ENCODE peak calls at places on chromosomes 7 and 10, in five cellular contexts. D, P, Z, F and R are unnamed samples.

GRCh38 chr10:11724938-11725776 is 17.0 kb upstream of the ECHDC3 start:
- DNase-seq in D (peak), P (no peak), Z (no peak), F (peak), R (peak)

GRCh38 chr10:74901867-74902439 is 75.6 kb downstream of the KAT6B start:
- DNase-seq in D (no peak), P (no peak), Z (no peak), F (no peak), R (no peak)

GRCh38 chr10:97117372-97117771 is 68.4 kb downstream of the SLIT1 start:
- DNase-seq in D (no peak), P (no peak), Z (no peak), F (no peak), R (no peak)

GRCh38 chr7:81285142-81285871 is 366.5 kb upstream of the SEMA3C start:
- DNase-seq in D (peak), P (no peak), Z (no peak), F (no peak), R (no peak)

GRCh38 chr7:26426096-26426495 is 134.4 kb downstream of the SNX10 start:
- DNase-seq in D (no peak), P (no peak), Z (no peak), F (no peak), R (no peak)

GRCh38 chr7:44109991-44110390 is 5.8 kb downstream of the AEBP1 start:
- DNase-seq in D (no peak), P (no peak), Z (no peak), F (no peak), R (no peak)

GRCh38 chr7:140003913-140004382 is 58.8 kb downstream of the PARP12 start:
- DNase-seq in D (peak), P (peak), Z (peak), F (peak), R (peak)

GRCh38 chr7:50068850-50069551 is 24.0 kb downstream of the ZPBP start:
- DNase-seq in D (peak), P (peak), Z (no peak), F (peak), R (no peak)

GRCh38 chr7:5681979-5682546 is 99.4 kb downstream of the RNF216 start:
- DNase-seq in D (no peak), P (no peak), Z (no peak), F (no peak), R (no peak)

GRCh38 chr10:5565671-5566581 is 41.2 kb downstream of the CALML3 start:
- DNase-seq in D (peak), P (no peak), Z (no peak), F (peak), R (no peak)

GRCh38 chr10:101216207-101216607 is 13.1 kb downstream of the LBX1 start:
- DNase-seq in D (no peak), P (no peak), Z (no peak), F (no peak), R (no peak)

GRCh38 chr7:111357691-111358090 is 204.6 kb downstream of the IMMP2L start:
- DNase-seq in D (peak), P (no peak), Z (no peak), F (peak), R (no peak)

GRCh38 chr10:114260366-114260765 is 21.3 kb downstream of the VWA2 start:
- DNase-seq in D (no peak), P (no peak), Z (no peak), F (no peak), R (no peak)

GRCh38 chr10:5343561-5343960 is 21.2 kb upstream of the UCN3 start:
- DNase-seq in D (peak), P (no peak), Z (no peak), F (no peak), R (no peak)

GRCh38 chr10:118983263-118983662 is 46.3 kb upstream of the NANOS1 start:
- DNase-seq in D (no peak), P (peak), Z (no peak), F (no peak), R (no peak)

GRCh38 chr10:4825868-4826787 is at the start of gene AKR1E2:
- DNase-seq in D (peak), P (peak), Z (peak), F (peak), R (peak)

GRCh38 chr7:18457832-18458231 is 37.7 kb upstream of the HDAC9 start:
- DNase-seq in D (no peak), P (no peak), Z (no peak), F (no peak), R (no peak)

GRCh38 chr7:19567011-19567410 is 141.8 kb downstream of the POLR1F start:
- DNase-seq in D (no peak), P (no peak), Z (no peak), F (no peak), R (no peak)

GRCh38 chr7:19560111-19560883 is 148.5 kb downstream of the POLR1F start:
- DNase-seq in D (peak), P (no peak), Z (no peak), F (no peak), R (no peak)

GRCh38 chr7:19561121-19561805 is 147.6 kb downstream of the POLR1F start:
- DNase-seq in D (peak), P (no peak), Z (no peak), F (no peak), R (no peak)

GRCh38 chr7:19565602-19566001 is 143.2 kb downstream of the POLR1F start:
- DNase-seq in D (no peak), P (no peak), Z (no peak), F (no peak), R (no peak)
- H2BK12ac ChIP-seq in D (no peak), P (no peak), Z (no peak), F (no peak), R (no peak)

GRCh38 chr10:56269181-56269580 is 91.9 kb downstream of the ZWINT start:
- DNase-seq in D (peak), P (no peak), Z (no peak), F (no peak), R (no peak)

GRCh38 chr10:56266120-56266519 is 94.9 kb downstream of the ZWINT start:
- DNase-seq in D (no peak), P (no peak), Z (no peak), F (no peak), R (no peak)
- H2BK12ac ChIP-seq in D (no peak), P (no peak), Z (no peak), F (no peak), R (no peak)

GRCh38 chr7:79770970-79771369 is 317.5 kb upstream of the MAGI2 start:
- DNase-seq in D (no peak), P (no peak), Z (no peak), F (no peak), R (no peak)
- H2BK12ac ChIP-seq in D (no peak), P (no peak), Z (no peak), F (no peak), R (no peak)

GRCh38 chr10:21843645-21844044 is 159.9 kb downstream of the DNAJC1 start:
- DNase-seq in D (no peak), P (no peak), Z (no peak), F (no peak), R (no peak)
- H2BK12ac ChIP-seq in D (no peak), P (no peak), Z (no peak), F (no peak), R (no peak)

GRCh38 chr7:11329626-11330025 is 356.0 kb downstream of the PHF14 start:
- DNase-seq in D (no peak), P (no peak), Z (no peak), F (no peak), R (no peak)
- H2BK12ac ChIP-seq in D (no peak), P (no peak), Z (no peak), F (no peak), R (no peak)

DNA sequence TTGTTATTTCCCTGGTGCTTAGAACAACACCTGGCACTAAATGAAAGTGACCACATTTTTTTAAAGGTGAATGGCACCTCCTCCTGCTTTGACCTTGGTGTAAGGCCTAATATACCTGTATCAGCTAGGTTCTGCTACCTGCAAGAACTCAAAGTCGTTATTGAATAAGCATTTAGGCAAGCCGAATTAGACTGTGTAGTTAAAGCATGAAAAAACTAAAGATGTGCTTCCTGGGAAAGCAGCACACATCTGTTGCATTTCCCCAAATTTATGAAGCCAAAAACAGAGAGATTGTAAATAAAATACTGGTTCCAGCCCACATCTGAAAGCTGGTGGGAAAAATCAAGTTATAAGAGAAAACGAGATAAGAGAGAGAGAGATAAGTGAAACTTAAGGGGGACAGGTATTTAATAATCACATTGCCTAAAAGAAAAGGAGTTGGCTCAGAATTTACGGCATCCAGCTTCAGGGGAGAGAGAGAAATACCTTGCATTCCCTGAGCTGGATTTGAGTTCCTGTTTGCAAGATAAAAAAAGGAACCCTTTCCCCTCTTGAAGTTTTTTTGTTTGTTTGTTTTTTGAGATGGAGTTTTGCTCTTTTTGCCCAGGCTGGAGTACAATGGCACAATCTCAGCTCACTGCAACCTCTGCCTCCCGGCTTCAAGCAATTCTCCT is 1.8 kb upstream of the XPNPEP1 start:
- DNase-seq in D (no peak), P (no peak), Z (no peak), F (peak), R (no peak)
- H2BK12ac ChIP-seq in D (no peak), P (no peak), Z (peak), F (no peak), R (no peak)

GRCh38 chr10:54940418-54940817 is 139.4 kb upstream of the PCDH15 start:
- DNase-seq in D (no peak), P (no peak), Z (no peak), F (no peak), R (no peak)
- H2BK12ac ChIP-seq in D (no peak), P (no peak), Z (no peak), F (no peak), R (no peak)

GRCh38 chr10:78750418-78750817 is 318.3 kb upstream of the ZMIZ1 start:
- DNase-seq in D (no peak), P (no peak), Z (no peak), F (no peak), R (no peak)

GRCh38 chr10:78751716-78752115 is 317.1 kb upstream of the ZMIZ1 start:
- DNase-seq in D (no peak), P (no peak), Z (no peak), F (no peak), R (no peak)

GRCh38 chr10:78747366-78747955 is 321.3 kb upstream of the ZMIZ1 start:
- DNase-seq in D (peak), P (no peak), Z (no peak), F (no peak), R (no peak)

GRCh38 chr10:78749898-78750297 is 318.9 kb upstream of the ZMIZ1 start:
- DNase-seq in D (no peak), P (no peak), Z (no peak), F (no peak), R (no peak)

DNA sequence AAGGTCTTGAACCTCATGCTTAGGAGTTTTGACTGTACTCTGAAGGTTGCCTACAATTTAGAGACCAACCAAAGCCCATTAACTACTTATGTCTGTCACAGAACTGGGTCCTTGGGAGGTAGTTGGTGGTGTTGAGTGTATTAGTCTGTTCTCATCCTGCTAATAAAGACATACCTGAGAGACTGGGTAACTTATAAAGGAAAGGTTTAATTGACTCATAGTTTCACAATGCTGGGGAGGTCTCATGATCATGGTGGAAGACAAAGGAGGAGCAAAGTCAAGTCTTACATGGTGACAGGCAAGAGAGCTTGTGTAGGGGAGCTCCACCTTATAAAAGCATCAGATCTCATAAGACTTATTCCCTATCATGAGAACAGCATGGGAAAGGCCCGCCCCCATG is 319.6 kb upstream of the ZMIZ1 start:
- DNase-seq in D (no peak), P (no peak), Z (no peak), F (no peak), R (no peak)
- H2BK12ac ChIP-seq in D (no peak), P (no peak), Z (no peak), F (no peak), R (no peak)

GRCh38 chr7:41185851-41186250 is 517.0 kb downstream of the INHBA start:
- DNase-seq in D (peak), P (no peak), Z (no peak), F (no peak), R (no peak)
- H2BK12ac ChIP-seq in D (no peak), P (no peak), Z (no peak), F (no peak), R (no peak)

GRCh38 chr10:35236739-35237138 is 99.6 kb upstream of the CCNY start:
- DNase-seq in D (no peak), P (no peak), Z (no peak), F (no peak), R (no peak)

GRCh38 chr10:35228058-35228457 is 101.4 kb downstream of the CREM start:
- DNase-seq in D (no peak), P (no peak), Z (no peak), F (no peak), R (no peak)

GRCh38 chr10:35234073-35234472 is 102.2 kb upstream of the CCNY start:
- DNase-seq in D (no peak), P (no peak), Z (no peak), F (no peak), R (no peak)

GRCh38 chr10:35232509-35232908 is 103.8 kb upstream of the CCNY start:
- DNase-seq in D (no peak), P (no peak), Z (no peak), F (no peak), R (no peak)

GRCh38 chr10:35231646-35232045 is 104.7 kb upstream of the CCNY start:
- DNase-seq in D (no peak), P (no peak), Z (no peak), F (no peak), R (no peak)
- H2BK12ac ChIP-seq in D (no peak), P (no peak), Z (no peak), F (no peak), R (no peak)